ENCODE peak calls at places on chromosomes 3 and 15, in six cellular contexts. One of them, this sample, is unnamed.

GRCh38 chr3:14533457-14533958 is 6.6 kb downstream of the GRIP2 start:
- DNase-seq in left ventricle myocardium inferior: no peak
- DNase-seq in GM12865: no peak
- DNase-seq in fibroblast of the aortic adventitia: no peak
- DNase-seq in heart right ventricle: no peak
- DNase-seq in upper lobe of right lung: no peak
- DNase-seq in this sample: no peak

GRCh38 chr3:71493372-71493771 is 90.2 kb downstream of the FOXP1 start:
- DNase-seq in fibroblast of the aortic adventitia: no peak
- DNase-seq in GM12865: no peak
- DNase-seq in left ventricle myocardium inferior: no peak
- DNase-seq in heart right ventricle: no peak
- DNase-seq in upper lobe of right lung: no peak
- DNase-seq in this sample: no peak

GRCh38 chr15:27025411-27026051 is 54.5 kb downstream of the GABRG3 start:
- DNase-seq in left ventricle myocardium inferior: no peak
- DNase-seq in heart right ventricle: no peak
- DNase-seq in upper lobe of right lung: no peak
- DNase-seq in GM12865: no peak
- DNase-seq in fibroblast of the aortic adventitia: no peak
- DNase-seq in this sample: no peak

GRCh38 chr3:16239776-16240175 is 25.0 kb downstream of the DPH3 start:
- DNase-seq in GM12865: no peak
- DNase-seq in left ventricle myocardium inferior: no peak
- DNase-seq in fibroblast of the aortic adventitia: peak
- DNase-seq in heart right ventricle: no peak
- DNase-seq in upper lobe of right lung: no peak
- DNase-seq in this sample: no peak

GRCh38 chr3:169923831-169924230 is 12.5 kb downstream of the SAMD7 start:
- DNase-seq in heart right ventricle: no peak
- DNase-seq in GM12865: no peak
- DNase-seq in left ventricle myocardium inferior: no peak
- DNase-seq in fibroblast of the aortic adventitia: no peak
- DNase-seq in upper lobe of right lung: no peak
- DNase-seq in this sample: no peak

GRCh38 chr3:171258316-171258715 is 201.9 kb downstream of the TNIK start:
- DNase-seq in GM12865: no peak
- DNase-seq in fibroblast of the aortic adventitia: peak
- DNase-seq in heart right ventricle: no peak
- DNase-seq in left ventricle myocardium inferior: no peak
- DNase-seq in upper lobe of right lung: no peak
- DNase-seq in this sample: no peak

GRCh38 chr15:28896944-28897343 is 11.2 kb downstream of the APBA2 start:
- DNase-seq in left ventricle myocardium inferior: no peak
- DNase-seq in fibroblast of the aortic adventitia: peak
- DNase-seq in GM12865: no peak
- DNase-seq in heart right ventricle: no peak
- DNase-seq in upper lobe of right lung: no peak
- DNase-seq in this sample: no peak

GRCh38 chr3:151434151-151434890 is 26.5 kb downstream of the IGSF10 start:
- DNase-seq in left ventricle myocardium inferior: no peak
- DNase-seq in heart right ventricle: no peak
- DNase-seq in GM12865: no peak
- DNase-seq in upper lobe of right lung: no peak
- DNase-seq in fibroblast of the aortic adventitia: peak
- DNase-seq in this sample: no peak

GRCh38 chr15:64682255-64682654 is 93.1 kb downstream of the RBPMS2 start:
- DNase-seq in left ventricle myocardium inferior: no peak
- DNase-seq in upper lobe of right lung: no peak
- DNase-seq in GM12865: no peak
- DNase-seq in fibroblast of the aortic adventitia: no peak
- DNase-seq in heart right ventricle: no peak
- DNase-seq in this sample: no peak

GRCh38 chr3:155791190-155791589 is 14.9 kb downstream of the C3orf33 start:
- DNase-seq in heart right ventricle: no peak
- DNase-seq in fibroblast of the aortic adventitia: peak
- DNase-seq in upper lobe of right lung: no peak
- DNase-seq in GM12865: peak
- DNase-seq in left ventricle myocardium inferior: no peak
- DNase-seq in this sample: no peak

GRCh38 chr3:169665264-169666078 is 2.0 kb upstream of the MECOM start:
- DNase-seq in heart right ventricle: no peak
- DNase-seq in fibroblast of the aortic adventitia: no peak
- DNase-seq in GM12865: no peak
- DNase-seq in left ventricle myocardium inferior: no peak
- DNase-seq in upper lobe of right lung: no peak
- DNase-seq in this sample: no peak

GRCh38 chr15:51267714-51268105 is 70.7 kb downstream of the CYP19A1 start:
- DNase-seq in fibroblast of the aortic adventitia: no peak
- DNase-seq in upper lobe of right lung: no peak
- DNase-seq in GM12865: no peak
- DNase-seq in left ventricle myocardium inferior: no peak
- DNase-seq in heart right ventricle: no peak
- DNase-seq in this sample: no peak

GRCh38 chr15:74170083-74170844 is 3.2 kb upstream of the ISLR start:
- DNase-seq in left ventricle myocardium inferior: no peak
- DNase-seq in upper lobe of right lung: no peak
- DNase-seq in heart right ventricle: no peak
- DNase-seq in fibroblast of the aortic adventitia: no peak
- DNase-seq in GM12865: no peak
- DNase-seq in this sample: no peak

GRCh38 chr3:131174752-131175151 is 148.1 kb downstream of the NEK11 start:
- DNase-seq in left ventricle myocardium inferior: no peak
- DNase-seq in GM12865: peak
- DNase-seq in fibroblast of the aortic adventitia: no peak
- DNase-seq in heart right ventricle: no peak
- DNase-seq in upper lobe of right lung: no peak
- DNase-seq in this sample: no peak

GRCh38 chr3:138326866-138327595 is 2.6 kb downstream of the NME9 start:
- DNase-seq in fibroblast of the aortic adventitia: no peak
- DNase-seq in upper lobe of right lung: no peak
- DNase-seq in GM12865: no peak
- DNase-seq in heart right ventricle: no peak
- DNase-seq in left ventricle myocardium inferior: no peak
- DNase-seq in this sample: no peak

GRCh38 chr15:96162322-96162721 is 168.2 kb upstream of the NR2F2 start:
- DNase-seq in left ventricle myocardium inferior: no peak
- DNase-seq in upper lobe of right lung: no peak
- DNase-seq in fibroblast of the aortic adventitia: no peak
- DNase-seq in GM12865: no peak
- DNase-seq in heart right ventricle: no peak
- DNase-seq in this sample: peak

GRCh38 chr3:30161370-30161769 is 445.0 kb upstream of the TGFBR2 start:
- DNase-seq in left ventricle myocardium inferior: no peak
- DNase-seq in heart right ventricle: peak
- DNase-seq in upper lobe of right lung: no peak
- DNase-seq in GM12865: no peak
- DNase-seq in fibroblast of the aortic adventitia: peak
- DNase-seq in this sample: no peak

GRCh38 chr3:119808244-119808643 is 26.3 kb downstream of the NR1I2 start:
- DNase-seq in upper lobe of right lung: no peak
- DNase-seq in heart right ventricle: no peak
- DNase-seq in GM12865: no peak
- DNase-seq in fibroblast of the aortic adventitia: no peak
- DNase-seq in left ventricle myocardium inferior: no peak
- DNase-seq in this sample: no peak

GRCh38 chr3:197997936-197998335 is 37.9 kb downstream of the LMLN start:
- DNase-seq in heart right ventricle: no peak
- DNase-seq in left ventricle myocardium inferior: no peak
- DNase-seq in GM12865: no peak
- DNase-seq in fibroblast of the aortic adventitia: no peak
- DNase-seq in upper lobe of right lung: no peak
- DNase-seq in this sample: no peak

GRCh38 chr3:63354160-63354559 is 76.1 kb downstream of the SYNPR start:
- DNase-seq in upper lobe of right lung: no peak
- DNase-seq in fibroblast of the aortic adventitia: no peak
- DNase-seq in left ventricle myocardium inferior: no peak
- DNase-seq in heart right ventricle: no peak
- DNase-seq in GM12865: no peak
- DNase-seq in this sample: no peak

GRCh38 chr3:149375164-149375823 is 2.2 kb downstream of the TM4SF1 start:
- DNase-seq in heart right ventricle: no peak
- DNase-seq in left ventricle myocardium inferior: no peak
- DNase-seq in GM12865: no peak
- DNase-seq in upper lobe of right lung: no peak
- DNase-seq in fibroblast of the aortic adventitia: no peak
- DNase-seq in this sample: no peak

GRCh38 chr3:104102386-104102785 is 1264.3 kb upstream of the ALCAM start:
- DNase-seq in fibroblast of the aortic adventitia: peak
- DNase-seq in left ventricle myocardium inferior: no peak
- DNase-seq in GM12865: peak
- DNase-seq in upper lobe of right lung: peak
- DNase-seq in heart right ventricle: no peak
- DNase-seq in this sample: peak

GRCh38 chr3:185929192-185930151 is 8.3 kb downstream of the TRA2B start:
- DNase-seq in heart right ventricle: no peak
- DNase-seq in fibroblast of the aortic adventitia: no peak
- DNase-seq in GM12865: no peak
- DNase-seq in left ventricle myocardium inferior: no peak
- DNase-seq in upper lobe of right lung: no peak
- DNase-seq in this sample: no peak

GRCh38 chr15:48021336-48022086 is 99.3 kb upstream of the SLC24A5 start:
- DNase-seq in upper lobe of right lung: no peak
- DNase-seq in left ventricle myocardium inferior: no peak
- DNase-seq in GM12865: no peak
- DNase-seq in heart right ventricle: no peak
- DNase-seq in fibroblast of the aortic adventitia: no peak
- DNase-seq in this sample: no peak

GRCh38 chr3:114370537-114371174 is 76.8 kb downstream of the TIGIT start:
- DNase-seq in GM12865: no peak
- DNase-seq in fibroblast of the aortic adventitia: no peak
- DNase-seq in left ventricle myocardium inferior: no peak
- DNase-seq in heart right ventricle: no peak
- DNase-seq in upper lobe of right lung: no peak
- DNase-seq in this sample: no peak
- TF ChIP-seq CTCF in GM12865: peak
- TF ChIP-seq CTCF in fibroblast of the aortic adventitia: peak
- TF ChIP-seq CTCF in left ventricle myocardium inferior: no peak
- TF ChIP-seq CTCF in heart right ventricle: no peak
- TF ChIP-seq CTCF in upper lobe of right lung: peak
- TF ChIP-seq CTCF in this sample: no peak

GRCh38 chr3:50571486-50571885 is 2.2 kb downstream of the HEMK1 start:
- DNase-seq in left ventricle myocardium inferior: no peak
- DNase-seq in upper lobe of right lung: no peak
- DNase-seq in fibroblast of the aortic adventitia: no peak
- DNase-seq in GM12865: no peak
- DNase-seq in heart right ventricle: no peak
- DNase-seq in this sample: no peak
- H3K4me3 ChIP-seq in left ventricle myocardium inferior: no peak
- H3K4me3 ChIP-seq in upper lobe of right lung: no peak
- H3K4me3 ChIP-seq in fibroblast of the aortic adventitia: no peak
- H3K4me3 ChIP-seq in GM12865: no peak
- H3K4me3 ChIP-seq in heart right ventricle: no peak
- H3K4me3 ChIP-seq in this sample: no peak

DNA sequence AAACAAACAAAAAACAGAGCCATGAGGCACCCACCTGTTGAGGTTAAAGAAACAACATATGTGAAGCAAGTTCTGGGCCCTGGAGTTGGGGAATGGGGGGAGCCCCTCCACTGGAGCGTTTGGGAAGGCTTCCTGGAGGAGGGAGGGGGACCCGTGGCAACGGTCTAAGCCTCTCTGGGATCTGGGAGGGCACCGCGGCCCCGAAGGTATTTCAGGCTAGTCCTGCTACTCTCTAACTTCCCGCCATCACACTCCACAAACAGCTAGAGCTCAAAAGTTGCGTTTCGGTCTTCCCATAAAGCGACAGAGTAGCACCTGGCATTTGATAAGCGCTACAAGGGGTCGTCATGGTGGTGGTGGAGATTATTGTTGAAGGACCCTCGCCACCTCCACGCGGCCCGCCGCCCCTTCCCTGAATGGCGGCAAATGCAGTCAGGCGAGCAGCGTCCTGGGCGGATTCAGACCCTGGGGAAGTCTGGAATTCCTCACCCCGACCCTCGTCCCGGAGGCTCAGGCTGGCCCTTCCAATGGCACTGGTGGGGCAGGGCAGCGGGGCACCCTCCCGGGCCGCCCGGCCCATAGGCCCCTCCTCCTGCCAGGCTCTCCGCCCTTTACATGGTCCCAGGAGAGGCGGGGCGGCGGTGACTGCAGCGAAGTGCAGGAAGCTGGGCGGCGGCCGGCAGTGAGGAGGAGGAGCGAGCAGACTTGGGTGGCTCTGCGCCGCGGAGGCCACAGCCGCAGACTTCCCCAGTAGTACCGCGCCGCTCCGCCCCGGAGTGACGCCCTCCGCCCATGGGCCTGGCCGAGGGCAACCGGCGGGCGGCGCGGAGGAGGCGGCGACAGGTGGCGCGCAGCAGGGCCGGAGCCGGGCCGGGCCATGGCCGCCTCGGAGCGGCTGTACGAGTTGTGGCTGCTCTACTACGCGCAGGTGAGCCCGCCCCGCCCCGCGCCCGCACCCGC is at the start of gene NBEAL2:
- DNase-seq in left ventricle myocardium inferior: peak
- DNase-seq in fibroblast of the aortic adventitia: peak
- DNase-seq in upper lobe of right lung: peak
- DNase-seq in heart right ventricle: peak
- DNase-seq in GM12865: peak
- DNase-seq in this sample: peak
- TF ChIP-seq CTCF in left ventricle myocardium inferior: peak
- TF ChIP-seq CTCF in fibroblast of the aortic adventitia: no peak
- TF ChIP-seq CTCF in upper lobe of right lung: no peak
- TF ChIP-seq CTCF in heart right ventricle: no peak
- TF ChIP-seq CTCF in GM12865: no peak
- TF ChIP-seq CTCF in this sample: no peak

GRCh38 chr15:81413851-81414250 is 39.8 kb upstream of the TMC3 start:
- DNase-seq in GM12865: no peak
- DNase-seq in upper lobe of right lung: no peak
- DNase-seq in fibroblast of the aortic adventitia: no peak
- DNase-seq in left ventricle myocardium inferior: no peak
- DNase-seq in heart right ventricle: no peak
- DNase-seq in this sample: no peak

GRCh38 chr15:81407679-81408078 is 33.7 kb upstream of the TMC3 start:
- DNase-seq in fibroblast of the aortic adventitia: no peak
- DNase-seq in left ventricle myocardium inferior: peak
- DNase-seq in upper lobe of right lung: no peak
- DNase-seq in GM12865: no peak
- DNase-seq in heart right ventricle: peak
- DNase-seq in this sample: no peak

GRCh38 chr15:81410318-81410753 is 36.3 kb upstream of the TMC3 start:
- DNase-seq in upper lobe of right lung: no peak
- DNase-seq in left ventricle myocardium inferior: peak
- DNase-seq in heart right ventricle: peak
- DNase-seq in GM12865: peak
- DNase-seq in fibroblast of the aortic adventitia: peak
- DNase-seq in this sample: no peak

GRCh38 chr15:81411969-81412633 is 38.1 kb upstream of the TMC3 start:
- DNase-seq in GM12865: no peak
- DNase-seq in heart right ventricle: no peak
- DNase-seq in upper lobe of right lung: no peak
- DNase-seq in fibroblast of the aortic adventitia: peak
- DNase-seq in left ventricle myocardium inferior: no peak
- DNase-seq in this sample: no peak

GRCh38 chr15:81411056-81411455 is 37.0 kb upstream of the TMC3 start:
- DNase-seq in left ventricle myocardium inferior: no peak
- DNase-seq in fibroblast of the aortic adventitia: no peak
- DNase-seq in upper lobe of right lung: no peak
- DNase-seq in GM12865: no peak
- DNase-seq in heart right ventricle: no peak
- DNase-seq in this sample: no peak
- H3K4me3 ChIP-seq in left ventricle myocardium inferior: no peak
- H3K4me3 ChIP-seq in fibroblast of the aortic adventitia: no peak
- H3K4me3 ChIP-seq in upper lobe of right lung: no peak
- H3K4me3 ChIP-seq in GM12865: no peak
- H3K4me3 ChIP-seq in heart right ventricle: no peak
- H3K4me3 ChIP-seq in this sample: no peak

This sample was measured in pancreas.